ENCODE peak calls at places on chromosomes 1 and 21, in ten cellular contexts. One of them, this sample, is unnamed.

GRCh38 chr1:59302297-59302696 is 5.4 kb downstream of the FGGY start:
- DNase-seq in stomach: no peak
- DNase-seq in progenitor cell of endocrine pancreas: no peak
- DNase-seq in lower leg skin: no peak
- DNase-seq in Panc1: no peak
- DNase-seq in esophagus squamous epithelium: no peak
- DNase-seq in fibroblast of lung: no peak
- DNase-seq in bronchial epithelial cell: no peak
- DNase-seq in endothelial cell: no peak
- DNase-seq in heart right ventricle: no peak
- DNase-seq in this sample: no peak

GRCh38 chr1:61224609-61225008 is 142.2 kb downstream of the NFIA start:
- DNase-seq in stomach: no peak
- DNase-seq in progenitor cell of endocrine pancreas: no peak
- DNase-seq in lower leg skin: no peak
- DNase-seq in Panc1: no peak
- DNase-seq in esophagus squamous epithelium: no peak
- DNase-seq in fibroblast of lung: no peak
- DNase-seq in bronchial epithelial cell: no peak
- DNase-seq in endothelial cell: no peak
- DNase-seq in heart right ventricle: no peak
- DNase-seq in this sample: peak; percentile 18

GRCh38 chr1:10494754-10495474 is 20.2 kb downstream of the PEX14 start:
- DNase-seq in stomach: peak; percentile 84
- DNase-seq in progenitor cell of endocrine pancreas: peak; percentile 78
- DNase-seq in lower leg skin: peak; percentile 96
- DNase-seq in Panc1: no peak
- DNase-seq in esophagus squamous epithelium: no peak
- DNase-seq in fibroblast of lung: peak; percentile 67
- DNase-seq in bronchial epithelial cell: peak; percentile 66
- DNase-seq in endothelial cell: peak; percentile 87
- DNase-seq in heart right ventricle: peak; percentile 68
- DNase-seq in this sample: peak; percentile 76

GRCh38 chr1:211543003-211543402 is 36.0 kb downstream of the SLC30A1 start:
- DNase-seq in stomach: no peak
- DNase-seq in progenitor cell of endocrine pancreas: no peak
- DNase-seq in lower leg skin: no peak
- DNase-seq in Panc1: no peak
- DNase-seq in esophagus squamous epithelium: no peak
- DNase-seq in fibroblast of lung: no peak
- DNase-seq in bronchial epithelial cell: no peak
- DNase-seq in endothelial cell: no peak
- DNase-seq in heart right ventricle: no peak
- DNase-seq in this sample: no peak

GRCh38 chr1:84653130-84653680 is 37.1 kb downstream of the SSX2IP start:
- DNase-seq in stomach: no peak
- DNase-seq in progenitor cell of endocrine pancreas: no peak
- DNase-seq in lower leg skin: no peak
- DNase-seq in Panc1: no peak
- DNase-seq in esophagus squamous epithelium: no peak
- DNase-seq in fibroblast of lung: peak; percentile 30
- DNase-seq in bronchial epithelial cell: peak; percentile 23
- DNase-seq in endothelial cell: no peak
- DNase-seq in heart right ventricle: no peak
- DNase-seq in this sample: no peak

GRCh38 chr1:238334170-238334569 is 443.4 kb upstream of the ZP4 start:
- DNase-seq in stomach: no peak
- DNase-seq in progenitor cell of endocrine pancreas: no peak
- DNase-seq in lower leg skin: no peak
- DNase-seq in Panc1: no peak
- DNase-seq in esophagus squamous epithelium: no peak
- DNase-seq in fibroblast of lung: no peak
- DNase-seq in bronchial epithelial cell: no peak
- DNase-seq in endothelial cell: no peak
- DNase-seq in heart right ventricle: no peak
- DNase-seq in this sample: no peak

GRCh38 chr1:66353207-66353606 is 180.7 kb upstream of the SGIP1 start:
- DNase-seq in stomach: no peak
- DNase-seq in progenitor cell of endocrine pancreas: no peak
- DNase-seq in lower leg skin: no peak
- DNase-seq in Panc1: no peak
- DNase-seq in esophagus squamous epithelium: no peak
- DNase-seq in fibroblast of lung: no peak
- DNase-seq in bronchial epithelial cell: no peak
- DNase-seq in endothelial cell: peak; percentile 23
- DNase-seq in heart right ventricle: no peak
- DNase-seq in this sample: no peak

GRCh38 chr1:228349701-228350171 is 56.9 kb downstream of the TRIM11 start:
- DNase-seq in stomach: no peak
- DNase-seq in progenitor cell of endocrine pancreas: no peak
- DNase-seq in lower leg skin: peak; percentile 76
- DNase-seq in Panc1: no peak
- DNase-seq in esophagus squamous epithelium: no peak
- DNase-seq in fibroblast of lung: no peak
- DNase-seq in bronchial epithelial cell: no peak
- DNase-seq in endothelial cell: no peak
- DNase-seq in heart right ventricle: peak; percentile 9
- DNase-seq in this sample: no peak

DNA sequence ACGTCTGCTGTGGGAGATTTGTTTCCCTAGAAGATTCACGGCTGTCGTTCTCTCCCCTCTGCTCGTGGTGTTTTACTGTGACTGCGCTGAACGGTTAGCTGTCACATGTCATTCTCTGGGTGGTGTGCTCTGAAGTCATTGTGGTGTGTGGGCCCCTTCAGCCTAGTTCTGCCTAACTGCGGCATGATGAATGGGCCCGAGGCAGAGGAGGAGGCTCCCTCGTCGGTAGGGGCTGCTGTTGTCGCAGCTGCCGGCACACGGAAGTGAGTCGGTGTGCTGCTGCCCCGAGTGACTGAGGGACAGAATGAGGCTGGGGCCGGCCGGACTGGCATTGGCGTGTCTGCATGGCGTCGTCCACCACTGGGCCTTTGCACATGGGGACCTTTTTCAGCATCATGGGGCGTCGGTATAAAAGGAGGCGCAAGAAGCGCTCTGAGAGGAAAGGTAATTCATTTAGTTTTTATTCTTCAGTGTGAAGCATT is 77.9 kb downstream of the ADARB1 start:
- DNase-seq in stomach: peak; percentile 31
- DNase-seq in progenitor cell of endocrine pancreas: no peak
- DNase-seq in lower leg skin: peak; percentile 87
- DNase-seq in Panc1: no peak
- DNase-seq in esophagus squamous epithelium: no peak
- DNase-seq in fibroblast of lung: no peak
- DNase-seq in bronchial epithelial cell: no peak
- DNase-seq in endothelial cell: peak; percentile 46
- DNase-seq in heart right ventricle: no peak
- DNase-seq in this sample: no peak
- TF ChIP-seq CTCF in stomach: no peak
- TF ChIP-seq CTCF in progenitor cell of endocrine pancreas: peak; percentile 23
- TF ChIP-seq CTCF in lower leg skin: no peak
- TF ChIP-seq CTCF in Panc1: no peak
- TF ChIP-seq CTCF in esophagus squamous epithelium: no peak
- TF ChIP-seq CTCF in fibroblast of lung: peak; percentile 18
- TF ChIP-seq CTCF in bronchial epithelial cell: no peak
- TF ChIP-seq CTCF in endothelial cell: no peak
- TF ChIP-seq CTCF in heart right ventricle: no peak
- TF ChIP-seq CTCF in this sample: no peak

GRCh38 chr21:25362375-25363267 is 244.7 kb downstream of the MRPL39 start:
- DNase-seq in stomach: no peak
- DNase-seq in progenitor cell of endocrine pancreas: no peak
- DNase-seq in lower leg skin: no peak
- DNase-seq in Panc1: no peak
- DNase-seq in esophagus squamous epithelium: no peak
- DNase-seq in fibroblast of lung: no peak
- DNase-seq in bronchial epithelial cell: no peak
- DNase-seq in endothelial cell: no peak
- DNase-seq in heart right ventricle: no peak
- DNase-seq in this sample: no peak

GRCh38 chr21:25361097-25361496 is 246.2 kb downstream of the MRPL39 start:
- DNase-seq in stomach: no peak
- DNase-seq in progenitor cell of endocrine pancreas: no peak
- DNase-seq in lower leg skin: no peak
- DNase-seq in Panc1: no peak
- DNase-seq in esophagus squamous epithelium: no peak
- DNase-seq in fibroblast of lung: no peak
- DNase-seq in bronchial epithelial cell: no peak
- DNase-seq in endothelial cell: no peak
- DNase-seq in heart right ventricle: no peak
- DNase-seq in this sample: no peak

GRCh38 chr21:25359724-25360123 is 247.6 kb downstream of the MRPL39 start:
- DNase-seq in stomach: no peak
- DNase-seq in progenitor cell of endocrine pancreas: no peak
- DNase-seq in lower leg skin: no peak
- DNase-seq in Panc1: no peak
- DNase-seq in esophagus squamous epithelium: no peak
- DNase-seq in fibroblast of lung: peak; percentile 23
- DNase-seq in bronchial epithelial cell: no peak
- DNase-seq in endothelial cell: no peak
- DNase-seq in heart right ventricle: no peak
- DNase-seq in this sample: no peak

GRCh38 chr21:25361765-25362164 is 245.5 kb downstream of the MRPL39 start:
- DNase-seq in stomach: no peak
- DNase-seq in progenitor cell of endocrine pancreas: no peak
- DNase-seq in lower leg skin: no peak
- DNase-seq in Panc1: no peak
- DNase-seq in esophagus squamous epithelium: no peak
- DNase-seq in fibroblast of lung: no peak
- DNase-seq in bronchial epithelial cell: no peak
- DNase-seq in endothelial cell: no peak
- DNase-seq in heart right ventricle: no peak
- DNase-seq in this sample: no peak

DNA sequence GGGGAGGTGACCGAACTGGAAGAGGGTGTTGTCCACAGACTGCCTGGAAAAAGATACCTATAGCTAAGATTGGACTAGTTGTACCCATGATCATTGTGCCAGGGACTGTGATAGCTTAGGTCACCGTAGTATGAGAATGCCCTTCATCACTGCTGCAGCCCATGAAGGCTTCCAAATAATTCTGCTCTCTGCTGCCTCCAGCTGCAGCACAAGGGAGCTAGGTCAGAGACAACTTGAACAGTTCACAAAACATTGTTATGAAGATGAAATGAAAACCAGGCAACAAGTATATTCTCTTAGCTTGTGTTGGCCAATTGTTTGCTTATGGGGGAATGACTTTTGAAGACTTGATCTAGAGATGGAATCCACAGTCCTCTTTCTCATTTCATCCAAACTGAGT is 246.7 kb downstream of the MRPL39 start:
- DNase-seq in stomach: no peak
- DNase-seq in progenitor cell of endocrine pancreas: no peak
- DNase-seq in lower leg skin: no peak
- DNase-seq in Panc1: no peak
- DNase-seq in esophagus squamous epithelium: no peak
- DNase-seq in fibroblast of lung: no peak
- DNase-seq in bronchial epithelial cell: no peak
- DNase-seq in endothelial cell: no peak
- DNase-seq in heart right ventricle: no peak
- DNase-seq in this sample: no peak
- TF ChIP-seq CTCF in stomach: no peak
- TF ChIP-seq CTCF in progenitor cell of endocrine pancreas: peak; percentile 8
- TF ChIP-seq CTCF in lower leg skin: no peak
- TF ChIP-seq CTCF in Panc1: peak; percentile 24
- TF ChIP-seq CTCF in esophagus squamous epithelium: no peak
- TF ChIP-seq CTCF in fibroblast of lung: peak; percentile 33
- TF ChIP-seq CTCF in bronchial epithelial cell: no peak
- TF ChIP-seq CTCF in endothelial cell: no peak
- TF ChIP-seq CTCF in heart right ventricle: no peak
- TF ChIP-seq CTCF in this sample: peak; percentile 8

GRCh38 chr1:215529111-215529510 is 38.0 kb upstream of the KCTD3 start:
- DNase-seq in stomach: no peak
- DNase-seq in progenitor cell of endocrine pancreas: no peak
- DNase-seq in lower leg skin: no peak
- DNase-seq in Panc1: no peak
- DNase-seq in esophagus squamous epithelium: no peak
- DNase-seq in fibroblast of lung: no peak
- DNase-seq in bronchial epithelial cell: no peak
- DNase-seq in endothelial cell: no peak
- DNase-seq in heart right ventricle: no peak
- DNase-seq in this sample: no peak

GRCh38 chr1:215523906-215524305 is 43.2 kb upstream of the KCTD3 start:
- DNase-seq in stomach: no peak
- DNase-seq in progenitor cell of endocrine pancreas: no peak
- DNase-seq in lower leg skin: no peak
- DNase-seq in Panc1: no peak
- DNase-seq in esophagus squamous epithelium: no peak
- DNase-seq in fibroblast of lung: peak; percentile 60
- DNase-seq in bronchial epithelial cell: no peak
- DNase-seq in endothelial cell: no peak
- DNase-seq in heart right ventricle: no peak
- DNase-seq in this sample: no peak

GRCh38 chr1:215529571-215529970 is 37.5 kb upstream of the KCTD3 start:
- DNase-seq in stomach: no peak
- DNase-seq in progenitor cell of endocrine pancreas: no peak
- DNase-seq in lower leg skin: no peak
- DNase-seq in Panc1: no peak
- DNase-seq in esophagus squamous epithelium: no peak
- DNase-seq in fibroblast of lung: no peak
- DNase-seq in bronchial epithelial cell: no peak
- DNase-seq in endothelial cell: no peak
- DNase-seq in heart right ventricle: no peak
- DNase-seq in this sample: no peak

GRCh38 chr1:215526147-215526845 is 40.8 kb upstream of the KCTD3 start:
- DNase-seq in stomach: no peak
- DNase-seq in progenitor cell of endocrine pancreas: no peak
- DNase-seq in lower leg skin: no peak
- DNase-seq in Panc1: peak; percentile 30
- DNase-seq in esophagus squamous epithelium: no peak
- DNase-seq in fibroblast of lung: peak; percentile 75
- DNase-seq in bronchial epithelial cell: peak; percentile 64
- DNase-seq in endothelial cell: no peak
- DNase-seq in heart right ventricle: no peak
- DNase-seq in this sample: peak; percentile 80

GRCh38 chr1:215526846-215527151 is 40.3 kb upstream of the KCTD3 start:
- DNase-seq in stomach: no peak
- DNase-seq in progenitor cell of endocrine pancreas: no peak
- DNase-seq in lower leg skin: no peak
- DNase-seq in Panc1: no peak
- DNase-seq in esophagus squamous epithelium: no peak
- DNase-seq in fibroblast of lung: no peak
- DNase-seq in bronchial epithelial cell: no peak
- DNase-seq in endothelial cell: no peak
- DNase-seq in heart right ventricle: no peak
- DNase-seq in this sample: no peak
- TF ChIP-seq CTCF in stomach: no peak
- TF ChIP-seq CTCF in progenitor cell of endocrine pancreas: no peak
- TF ChIP-seq CTCF in lower leg skin: no peak
- TF ChIP-seq CTCF in Panc1: peak; percentile 33
- TF ChIP-seq CTCF in esophagus squamous epithelium: no peak
- TF ChIP-seq CTCF in fibroblast of lung: no peak
- TF ChIP-seq CTCF in bronchial epithelial cell: no peak
- TF ChIP-seq CTCF in endothelial cell: peak; percentile 31
- TF ChIP-seq CTCF in heart right ventricle: no peak
- TF ChIP-seq CTCF in this sample: no peak

GRCh38 chr1:221741364-221741970 is 422 bp downstream of the DUSP10 start:
- DNase-seq in stomach: no peak
- DNase-seq in progenitor cell of endocrine pancreas: no peak
- DNase-seq in lower leg skin: peak; percentile 90
- DNase-seq in Panc1: no peak
- DNase-seq in esophagus squamous epithelium: no peak
- DNase-seq in fibroblast of lung: no peak
- DNase-seq in bronchial epithelial cell: peak; percentile 43
- DNase-seq in endothelial cell: peak; percentile 17
- DNase-seq in heart right ventricle: no peak
- DNase-seq in this sample: no peak

GRCh38 chr1:221741971-221742554 is at the start of gene DUSP10:
- DNase-seq in stomach: peak; percentile 99
- DNase-seq in progenitor cell of endocrine pancreas: peak; percentile 95
- DNase-seq in lower leg skin: peak; percentile 100
- DNase-seq in Panc1: peak; percentile 98
- DNase-seq in esophagus squamous epithelium: peak; percentile 96
- DNase-seq in fibroblast of lung: peak; percentile 100
- DNase-seq in bronchial epithelial cell: peak; percentile 98
- DNase-seq in endothelial cell: peak; percentile 94
- DNase-seq in heart right ventricle: peak; percentile 96
- DNase-seq in this sample: peak; percentile 100

GRCh38 chr1:221743416-221744208 is 1.7 kb upstream of the DUSP10 start:
- DNase-seq in stomach: no peak
- DNase-seq in progenitor cell of endocrine pancreas: no peak
- DNase-seq in lower leg skin: no peak
- DNase-seq in Panc1: no peak
- DNase-seq in esophagus squamous epithelium: no peak
- DNase-seq in fibroblast of lung: no peak
- DNase-seq in bronchial epithelial cell: no peak
- DNase-seq in endothelial cell: no peak
- DNase-seq in heart right ventricle: no peak
- DNase-seq in this sample: no peak

GRCh38 chr1:221740941-221741363 is 937 bp downstream of the DUSP10 start:
- DNase-seq in stomach: no peak
- DNase-seq in progenitor cell of endocrine pancreas: no peak
- DNase-seq in lower leg skin: peak; percentile 85
- DNase-seq in Panc1: no peak
- DNase-seq in esophagus squamous epithelium: no peak
- DNase-seq in fibroblast of lung: no peak
- DNase-seq in bronchial epithelial cell: peak; percentile 25
- DNase-seq in endothelial cell: no peak
- DNase-seq in heart right ventricle: no peak
- DNase-seq in this sample: peak; percentile 51

DNA sequence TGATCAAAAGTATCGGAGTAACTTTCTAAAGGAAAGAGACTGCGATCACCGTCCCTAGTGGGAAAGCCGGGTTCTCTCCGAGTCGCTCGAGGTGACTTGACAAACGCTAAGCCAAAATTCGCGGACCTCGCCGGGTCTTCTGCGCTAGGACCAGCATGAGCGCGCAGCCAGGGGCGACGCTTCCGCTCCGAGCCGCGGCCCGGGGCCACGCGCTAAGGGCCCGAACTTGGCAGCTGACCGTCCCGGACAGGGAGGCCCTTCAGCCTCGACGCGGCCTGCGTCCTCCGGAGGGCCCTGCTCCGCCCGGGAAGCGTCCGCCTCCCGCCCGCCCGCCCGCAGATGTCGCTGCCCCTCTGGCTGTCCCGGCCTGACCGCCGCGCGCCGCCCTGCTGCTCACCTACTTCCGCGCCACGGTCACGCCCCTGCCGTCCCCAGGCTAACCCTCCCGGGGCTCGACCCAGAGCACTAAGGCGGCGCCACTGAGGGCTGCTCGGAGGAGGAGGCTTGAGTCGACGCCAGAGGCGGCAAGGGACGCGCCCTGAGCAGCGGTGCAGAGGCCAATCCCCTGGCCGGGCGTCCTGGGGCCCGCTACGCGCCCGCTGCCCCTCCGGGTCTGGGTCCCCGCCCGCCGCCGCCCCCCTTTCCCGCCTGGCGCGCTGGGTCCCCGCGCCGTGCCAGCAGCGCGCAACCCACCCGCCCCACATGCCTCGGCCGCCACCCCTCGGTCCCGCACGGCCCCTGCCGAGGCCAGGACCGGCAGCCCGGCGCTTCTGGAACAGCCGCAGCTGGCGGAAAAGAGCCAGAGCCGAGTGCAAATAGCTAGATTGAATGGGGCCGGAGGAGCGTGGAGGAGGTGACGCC is 896 bp upstream of the DUSP10 start:
- DNase-seq in stomach: peak; percentile 83
- DNase-seq in progenitor cell of endocrine pancreas: peak; percentile 68
- DNase-seq in lower leg skin: peak; percentile 97
- DNase-seq in Panc1: no peak
- DNase-seq in esophagus squamous epithelium: peak; percentile 44
- DNase-seq in fibroblast of lung: peak; percentile 83
- DNase-seq in bronchial epithelial cell: peak; percentile 59
- DNase-seq in endothelial cell: peak; percentile 76
- DNase-seq in heart right ventricle: peak; percentile 93
- DNase-seq in this sample: peak; percentile 93
- TF ChIP-seq CTCF in stomach: no peak
- TF ChIP-seq CTCF in progenitor cell of endocrine pancreas: peak; percentile 22
- TF ChIP-seq CTCF in lower leg skin: no peak
- TF ChIP-seq CTCF in Panc1: peak; percentile 53
- TF ChIP-seq CTCF in esophagus squamous epithelium: no peak
- TF ChIP-seq CTCF in fibroblast of lung: peak; percentile 0
- TF ChIP-seq CTCF in bronchial epithelial cell: peak; percentile 37
- TF ChIP-seq CTCF in endothelial cell: peak; percentile 14
- TF ChIP-seq CTCF in heart right ventricle: peak; percentile 46
- TF ChIP-seq CTCF in this sample: peak; percentile 60

This sample was measured in MCF 10A.